ENCODE peak calls at places on chromosomes 6 and 20, in eight cellular contexts. B is heart right ventricle; D is effector memory CD4-positive, alpha-beta T cell; O is endodermal cell; T is foreskin fibroblast; I is NT2/D1; A is brain microvascular endothelial cell; G is GM12865. M is an unnamed sample.

GRCh38 chr6:150078788-150079187 is 9.9 kb upstream of the ULBP3 start:
- DNase-seq in I (no peak), B (no peak), O (no peak), A (peak), D (no peak), T (no peak), G (no peak), M (peak)

GRCh38 chr6:3876866-3877265 is 27.7 kb downstream of the FAM50B start:
- DNase-seq in I (no peak), D (no peak), T (peak), O (peak), G (no peak), A (no peak), B (no peak), M (peak)

GRCh38 chr6:160275511-160276003 is 16.9 kb upstream of the SLC22A2 start:
- DNase-seq in A (no peak), O (peak), I (no peak), B (no peak), D (no peak), T (no peak), G (no peak), M (no peak)

GRCh38 chr6:1591243-1591642 is 18.5 kb upstream of the FOXC1 start:
- DNase-seq in I (no peak), B (no peak), D (no peak), A (no peak), T (no peak), O (no peak), G (no peak), M (no peak)

GRCh38 chr6:110053395-110054240 is 75.5 kb downstream of the GPR6 start:
- DNase-seq in D (no peak), T (peak), O (peak), G (peak), B (peak), I (peak), A (peak), M (peak)

GRCh38 chr20:54156522-54156921 is 17.3 kb downstream of the CYP24A1 start:
- DNase-seq in B (no peak), O (no peak), T (no peak), A (no peak), I (no peak), G (no peak), D (no peak), M (no peak)

GRCh38 chr6:98579089-98579488 is 255.3 kb upstream of the POU3F2 start:
- DNase-seq in G (no peak), O (no peak), I (no peak), T (no peak), A (no peak), D (no peak), B (no peak), M (no peak)

GRCh38 chr6:124190256-124190655 is 386.6 kb downstream of the NKAIN2 start:
- DNase-seq in O (no peak), B (no peak), I (no peak), G (no peak), A (no peak), D (no peak), T (no peak), M (no peak)

GRCh38 chr6:13273202-13273930 is 55.0 kb downstream of the TBC1D7 start:
- DNase-seq in G (no peak), T (no peak), D (no peak), O (no peak), I (no peak), A (no peak), B (no peak), M (no peak)

GRCh38 chr6:56335733-56336132 is 88.4 kb upstream of the COL21A1 start:
- DNase-seq in O (no peak), A (peak), B (no peak), D (no peak), G (no peak), T (peak), I (no peak), M (peak)

GRCh38 chr6:143971453-143971852 is 36.6 kb downstream of the PLAGL1 start:
- DNase-seq in T (no peak), A (no peak), I (no peak), B (no peak), G (no peak), O (no peak), D (no peak), M (no peak)

GRCh38 chr6:73282876-73283275 is 19.9 kb upstream of the KHDC1 start:
- DNase-seq in I (no peak), A (no peak), G (no peak), T (no peak), D (no peak), B (no peak), O (no peak), M (no peak)

GRCh38 chr6:36094786-36095496 is 35.4 kb upstream of the MAPK13 start:
- DNase-seq in D (peak), I (peak), B (peak), O (peak), A (peak), T (peak), G (peak), M (peak)

GRCh38 chr6:119350202-119351004 is 842 bp upstream of the MAN1A1 start:
- DNase-seq in I (no peak), D (no peak), T (peak), G (peak), B (peak), A (peak), O (no peak), M (peak)

GRCh38 chr6:121183742-121184141 is 150.5 kb downstream of the TBC1D32 start:
- DNase-seq in D (no peak), O (no peak), B (no peak), T (no peak), A (no peak), G (no peak), I (no peak), M (no peak)

GRCh38 chr6:104325341-104326172 is 534.2 kb downstream of the HACE1 start:
- DNase-seq in G (peak), B (no peak), T (no peak), I (no peak), A (peak), D (no peak), O (peak), M (peak)

GRCh38 chr6:16805190-16805860 is 44.1 kb upstream of the ATXN1 start:
- DNase-seq in I (no peak), D (no peak), O (peak), B (no peak), A (no peak), G (no peak), T (no peak), M (no peak)

GRCh38 chr6:18206591-18206990 is 51.4 kb downstream of the KDM1B start:
- DNase-seq in I (no peak), O (peak), T (no peak), D (no peak), G (no peak), B (no peak), A (no peak), M (no peak)

GRCh38 chr6:90610671-90611542 is 24.0 kb upstream of the MAP3K7 start:
- DNase-seq in T (no peak), D (no peak), A (peak), G (peak), I (no peak), B (peak), O (peak), M (peak)

GRCh38 chr6:90611996-90612690 is 25.3 kb upstream of the MAP3K7 start:
- DNase-seq in T (no peak), O (peak), G (no peak), A (no peak), D (no peak), B (no peak), I (no peak), M (no peak)

GRCh38 chr6:90610291-90610670 is 23.4 kb upstream of the MAP3K7 start:
- DNase-seq in T (no peak), B (no peak), O (peak), G (no peak), D (no peak), A (peak), I (no peak), M (peak)

GRCh38 chr6:90605749-90606344 is 19.0 kb upstream of the MAP3K7 start:
- DNase-seq in I (no peak), A (no peak), O (no peak), T (no peak), G (no peak), D (no peak), B (no peak), M (no peak)

GRCh38 chr6:90611543-90611864 is 24.6 kb upstream of the MAP3K7 start:
- DNase-seq in B (no peak), O (no peak), G (no peak), A (peak), I (no peak), D (no peak), T (no peak), M (no peak)
- H3K4me3 ChIP-seq in B (peak), O (peak), G (peak), A (peak), I (peak), D (peak), T (peak), M (peak)

GRCh38 chr6:41025966-41026365 is 13.1 kb downstream of the UNC5CL start:
- DNase-seq in A (no peak), I (no peak), D (no peak), B (no peak), T (no peak), G (no peak), O (peak), M (no peak)

GRCh38 chr6:41027799-41028617 is 11.0 kb downstream of the UNC5CL start:
- DNase-seq in I (peak), G (peak), A (peak), B (peak), T (peak), O (peak), D (peak), M (peak)

GRCh38 chr6:41032830-41033229 is 6.2 kb downstream of the UNC5CL start:
- DNase-seq in I (no peak), G (no peak), O (no peak), B (no peak), A (no peak), D (no peak), T (no peak), M (no peak)

GRCh38 chr6:41027251-41027650 is 11.8 kb downstream of the UNC5CL start:
- DNase-seq in T (no peak), G (no peak), B (no peak), D (no peak), I (no peak), O (no peak), A (no peak), M (no peak)

GRCh38 chr6:41028618-41029486 is 10.2 kb downstream of the UNC5CL start:
- DNase-seq in D (no peak), B (no peak), I (no peak), G (no peak), A (no peak), O (no peak), T (no peak), M (no peak)
- H3K4me3 ChIP-seq in D (peak), B (peak), I (peak), G (peak), A (peak), O (peak), T (peak), M (peak)

GRCh38 chr6:33915134-33915533 is 111.3 kb upstream of the MLN start:
- DNase-seq in A (no peak), O (no peak), D (no peak), B (no peak), I (no peak), G (peak), T (no peak), M (peak)
- H3K4me3 ChIP-seq in A (no peak), O (no peak), D (no peak), B (no peak), I (no peak), G (no peak), T (no peak), M (no peak)

GRCh38 chr20:64053841-64054661 is 4.6 kb upstream of the SOX18 start:
- DNase-seq in B (peak), A (no peak), O (peak), G (no peak), T (no peak), I (no peak), D (no peak), M (peak)

GRCh38 chr20:64056889-64057627 is 5.9 kb upstream of the TCEA2 start:
- DNase-seq in G (no peak), T (no peak), D (no peak), O (peak), A (no peak), B (no peak), I (no peak), M (no peak)

GRCh38 chr20:64056639-64056888 is 6.4 kb upstream of the TCEA2 start:
- DNase-seq in O (no peak), T (no peak), G (no peak), I (no peak), D (no peak), A (no peak), B (no peak), M (no peak)

GRCh38 chr20:64055893-64056638 is 6.6 kb upstream of the SOX18 start:
- DNase-seq in O (peak), I (no peak), G (peak), D (no peak), B (peak), A (peak), T (no peak), M (peak)

DNA sequence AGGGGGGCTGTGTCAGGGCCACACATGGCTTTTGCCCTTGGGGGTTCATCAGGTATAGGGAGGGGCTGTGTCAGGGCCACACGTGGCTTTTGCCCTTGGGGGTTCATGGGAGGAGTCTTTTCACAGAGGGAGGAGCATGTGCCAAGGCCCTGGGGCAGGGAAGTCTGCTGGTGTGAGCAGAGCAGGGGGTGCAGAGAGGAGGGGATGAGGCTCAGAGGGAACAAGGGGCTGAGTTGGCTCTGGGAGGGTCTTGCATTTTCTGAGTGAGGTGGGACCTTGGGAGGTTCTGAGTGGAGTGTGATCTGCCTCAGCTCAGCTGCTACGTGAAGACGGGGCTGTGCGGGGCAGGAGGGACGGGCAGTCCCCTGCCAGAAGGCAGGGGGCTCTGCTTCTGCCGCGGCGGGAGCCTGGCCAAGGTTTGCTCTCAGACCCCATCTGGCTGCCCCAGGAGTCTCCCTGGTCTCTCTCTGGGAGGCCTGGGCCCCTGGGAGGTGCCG is 6.0 kb upstream of the SOX18 start:
- DNase-seq in G (no peak), B (no peak), I (no peak), D (no peak), A (no peak), O (no peak), T (no peak), M (no peak)
- H3K4me3 ChIP-seq in G (no peak), B (peak), I (no peak), D (no peak), A (no peak), O (no peak), T (no peak), M (no peak)

GRCh38 chr6:15410126-15410391 is 164.2 kb downstream of the JARID2 start:
- DNase-seq in O (no peak), I (no peak), B (no peak), A (no peak), D (no peak), T (no peak), G (no peak), M (no peak)
- H3K4me3 ChIP-seq in O (peak), I (no peak), B (no peak), A (no peak), D (no peak), T (no peak), G (no peak), M (no peak)

GRCh38 chr6:27667651-27668441 is 194.9 kb upstream of the ZNF184 start:
- DNase-seq in O (peak), A (no peak), B (no peak), G (peak), I (no peak), T (no peak), D (no peak), M (peak)
- H3K4me3 ChIP-seq in O (peak), A (peak), B (peak), G (peak), I (peak), T (peak), D (no peak), M (peak)

GRCh38 chr20:37351689-37352610 is 6.0 kb downstream of the SRC start:
- DNase-seq in T (no peak), D (no peak), O (peak), B (no peak), I (no peak), G (no peak), A (no peak), M (no peak)

GRCh38 chr20:37350655-37351574 is 5.0 kb downstream of the SRC start:
- DNase-seq in B (no peak), A (no peak), D (no peak), I (no peak), O (no peak), T (no peak), G (no peak), M (peak)

GRCh38 chr20:37347891-37348642 is 2.1 kb downstream of the SRC start:
- DNase-seq in O (no peak), T (no peak), B (no peak), I (no peak), D (no peak), G (no peak), A (no peak), M (no peak)

GRCh38 chr20:37348643-37349516 is 2.9 kb downstream of the SRC start:
- DNase-seq in A (no peak), G (no peak), O (peak), B (no peak), I (no peak), T (no peak), D (no peak), M (no peak)

GRCh38 chr20:37349517-37350491 is 3.9 kb downstream of the SRC start:
- DNase-seq in T (no peak), G (peak), B (no peak), I (no peak), A (no peak), O (no peak), D (no peak), M (peak)
- H3K4me3 ChIP-seq in T (no peak), G (peak), B (no peak), I (no peak), A (no peak), O (peak), D (no peak), M (no peak)

GRCh38 chr6:45488884-45489283 is 111.2 kb upstream of the SUPT3H start:
- DNase-seq in O (no peak), T (no peak), G (no peak), B (no peak), A (no peak), D (no peak), I (no peak), M (no peak)

GRCh38 chr6:45483501-45483900 is 105.8 kb upstream of the SUPT3H start:
- DNase-seq in G (no peak), B (no peak), I (no peak), A (no peak), T (no peak), D (no peak), O (no peak), M (no peak)

GRCh38 chr6:45487645-45488044 is 109.9 kb upstream of the SUPT3H start:
- DNase-seq in I (no peak), B (no peak), D (no peak), A (no peak), O (no peak), T (no peak), G (peak), M (no peak)

GRCh38 chr6:45488269-45488668 is 110.5 kb upstream of the SUPT3H start:
- DNase-seq in B (no peak), D (no peak), T (no peak), I (no peak), A (no peak), G (no peak), O (no peak), M (no peak)

DNA sequence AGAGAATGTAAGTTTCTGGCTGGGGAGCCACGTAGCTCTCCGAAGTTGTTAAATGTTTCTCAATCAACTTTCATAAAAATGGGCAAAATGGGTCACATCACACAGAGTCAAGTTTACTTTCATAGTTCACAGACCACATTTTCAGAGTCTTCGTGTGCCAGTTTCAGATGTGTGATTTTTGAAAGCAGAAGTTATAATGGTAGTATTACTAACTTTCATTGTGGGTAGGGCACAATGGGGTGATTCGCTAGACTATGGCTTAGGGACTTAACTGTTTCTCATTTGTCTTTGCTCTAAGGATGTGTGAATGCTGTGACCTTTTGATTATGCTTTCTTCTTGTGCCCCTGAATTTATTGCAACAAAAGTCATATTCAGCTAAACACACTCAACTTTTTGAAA is 109.0 kb upstream of the SUPT3H start:
- DNase-seq in G (peak), O (no peak), T (no peak), D (no peak), B (no peak), A (no peak), I (no peak), M (no peak)
- H3K4me3 ChIP-seq in G (no peak), O (no peak), T (no peak), D (no peak), B (no peak), A (no peak), I (no peak), M (no peak)

M was measured in cardiac fibroblast.